ENCODE peak calls at places on chromosome 11, in four cellular contexts. One of them, this sample, is unnamed.

GRCh38 chr11:120547301-120547700 is 35.8 kb downstream of the GRIK4 start:
- DNase-seq in stimulated activated naive CD8-positive, alpha-beta T cell treated with anti-CD3 and anti-CD28 coated beads, Interleukin-15, Interleukin-2, amounts not matched to agents 100 U/mL and 50 U/mL, for 24 hours: no peak
- DNase-seq in RPMI8226: no peak
- DNase-seq in choroid plexus epithelial cell: no peak
- DNase-seq in this sample: no peak

GRCh38 chr11:83666149-83666548 is 380.0 kb upstream of the CCDC90B start:
- DNase-seq in stimulated activated naive CD8-positive, alpha-beta T cell treated with anti-CD3 and anti-CD28 coated beads, Interleukin-15, Interleukin-2, amounts not matched to agents 100 U/mL and 50 U/mL, for 24 hours: no peak
- DNase-seq in RPMI8226: no peak
- DNase-seq in choroid plexus epithelial cell: peak; percentile 78
- DNase-seq in this sample: no peak

GRCh38 chr11:9823439-9823838 is 159.6 kb downstream of the SWAP70 start:
- DNase-seq in stimulated activated naive CD8-positive, alpha-beta T cell treated with anti-CD3 and anti-CD28 coated beads, Interleukin-15, Interleukin-2, amounts not matched to agents 100 U/mL and 50 U/mL, for 24 hours: no peak
- DNase-seq in RPMI8226: no peak
- DNase-seq in choroid plexus epithelial cell: no peak
- DNase-seq in this sample: no peak

GRCh38 chr11:125990244-125990643 is 44.4 kb downstream of the VSIG10L2 start:
- DNase-seq in stimulated activated naive CD8-positive, alpha-beta T cell treated with anti-CD3 and anti-CD28 coated beads, Interleukin-15, Interleukin-2, amounts not matched to agents 100 U/mL and 50 U/mL, for 24 hours: no peak
- DNase-seq in RPMI8226: no peak
- DNase-seq in choroid plexus epithelial cell: peak; percentile 71
- DNase-seq in this sample: no peak

GRCh38 chr11:86589204-86589603 is 83.2 kb downstream of the ME3 start:
- DNase-seq in stimulated activated naive CD8-positive, alpha-beta T cell treated with anti-CD3 and anti-CD28 coated beads, Interleukin-15, Interleukin-2, amounts not matched to agents 100 U/mL and 50 U/mL, for 24 hours: no peak
- DNase-seq in RPMI8226: no peak
- DNase-seq in choroid plexus epithelial cell: no peak
- DNase-seq in this sample: no peak

GRCh38 chr11:2794419-2794795 is 91.2 kb downstream of the CDKN1C start:
- DNase-seq in stimulated activated naive CD8-positive, alpha-beta T cell treated with anti-CD3 and anti-CD28 coated beads, Interleukin-15, Interleukin-2, amounts not matched to agents 100 U/mL and 50 U/mL, for 24 hours: no peak
- DNase-seq in RPMI8226: no peak
- DNase-seq in choroid plexus epithelial cell: no peak
- DNase-seq in this sample: no peak

GRCh38 chr11:119085523-119085878 is 820 bp downstream of the HMBS start:
- DNase-seq in stimulated activated naive CD8-positive, alpha-beta T cell treated with anti-CD3 and anti-CD28 coated beads, Interleukin-15, Interleukin-2, amounts not matched to agents 100 U/mL and 50 U/mL, for 24 hours: peak; percentile 48
- DNase-seq in RPMI8226: no peak
- DNase-seq in choroid plexus epithelial cell: no peak
- DNase-seq in this sample: no peak

GRCh38 chr11:82494988-82495432 is 238.7 kb downstream of the FAM181B start:
- DNase-seq in stimulated activated naive CD8-positive, alpha-beta T cell treated with anti-CD3 and anti-CD28 coated beads, Interleukin-15, Interleukin-2, amounts not matched to agents 100 U/mL and 50 U/mL, for 24 hours: no peak
- DNase-seq in RPMI8226: peak; percentile 41
- DNase-seq in choroid plexus epithelial cell: no peak
- DNase-seq in this sample: no peak

GRCh38 chr11:75429902-75430691 is 2.9 kb downstream of the KLHL35 start:
- DNase-seq in stimulated activated naive CD8-positive, alpha-beta T cell treated with anti-CD3 and anti-CD28 coated beads, Interleukin-15, Interleukin-2, amounts not matched to agents 100 U/mL and 50 U/mL, for 24 hours: peak; percentile 66
- DNase-seq in RPMI8226: peak; percentile 86
- DNase-seq in choroid plexus epithelial cell: peak; percentile 70
- DNase-seq in this sample: no peak

GRCh38 chr11:120326845-120327281 is 1.8 kb downstream of the TLCD5 start:
- DNase-seq in stimulated activated naive CD8-positive, alpha-beta T cell treated with anti-CD3 and anti-CD28 coated beads, Interleukin-15, Interleukin-2, amounts not matched to agents 100 U/mL and 50 U/mL, for 24 hours: no peak
- DNase-seq in RPMI8226: no peak
- DNase-seq in choroid plexus epithelial cell: peak; percentile 61
- DNase-seq in this sample: no peak

This sample was measured in NCI-H1436 treated with DMSO at 0.1 percent for 48 hours.